ENCODE peak calls at places on chromosomes 12 and 14, in seven cellular contexts. V is activated T-cell treated with anti-CD3 and anti-CD28 coated beads, Interleukin-2, amount 50 U/mL, for 4 hours; H is IMR-90; F is hypothalamus; O is BJ; C is NCI-H2081; K is uterus. S is an unnamed sample.

GRCh38 chr12:71972441-71973074 is 33.9 kb downstream of the TPH2 start:
- DNase-seq in F (no peak), C (peak), K (no peak), V (no peak), O (no peak), H (no peak), S (no peak)

GRCh38 chr14:74579447-74580274 is 32.4 kb downstream of the LTBP2 start:
- DNase-seq in C (no peak), F (no peak), V (no peak), H (peak), K (no peak), O (no peak), S (no peak)

GRCh38 chr14:96260341-96260821 is 4.4 kb downstream of the BDKRB1 start:
- DNase-seq in K (no peak), C (no peak), O (no peak), H (peak), F (no peak), V (no peak), S (no peak)

GRCh38 chr12:15706010-15706676 is 83.0 kb downstream of the EPS8 start:
- DNase-seq in F (no peak), C (no peak), O (no peak), K (no peak), V (no peak), H (no peak), S (no peak)

GRCh38 chr14:57692671-57693070 is 173.2 kb downstream of the SLC35F4 start:
- DNase-seq in O (peak), H (peak), V (no peak), F (no peak), C (peak), K (no peak), S (no peak)

GRCh38 chr12:110600254-110600653 is 13.7 kb upstream of the TCTN1 start:
- DNase-seq in H (peak), K (no peak), C (no peak), F (no peak), V (no peak), O (no peak), S (no peak)

GRCh38 chr12:8554451-8555195 is 13.9 kb upstream of the CLEC4E start:
- DNase-seq in O (no peak), H (peak), C (no peak), K (no peak), V (no peak), F (no peak), S (no peak)

GRCh38 chr14:61322011-61322798 is 826 bp downstream of the PRKCH start:
- DNase-seq in H (no peak), F (no peak), V (no peak), O (no peak), C (no peak), K (peak), S (no peak)

GRCh38 chr14:99721792-99722516 is 37.9 kb downstream of the CYP46A1 start:
- DNase-seq in F (no peak), K (no peak), O (no peak), C (no peak), H (no peak), V (no peak), S (no peak)

GRCh38 chr12:20489645-20490044 is 121.3 kb downstream of the PDE3A start:
- DNase-seq in H (peak), K (no peak), C (no peak), O (no peak), F (no peak), V (no peak), S (no peak)

GRCh38 chr12:55780695-55781094 is 36.8 kb downstream of the SARNP start:
- DNase-seq in C (no peak), H (peak), K (no peak), O (peak), F (no peak), V (no peak), S (no peak)

GRCh38 chr12:89439946-89440345 is 84.7 kb downstream of the GALNT4 start:
- DNase-seq in K (no peak), H (peak), F (no peak), C (no peak), O (no peak), V (no peak), S (no peak)

GRCh38 chr12:124557518-124558223 is 9.7 kb downstream of the NCOR2 start:
- DNase-seq in C (peak), K (no peak), O (no peak), V (no peak), H (no peak), F (no peak), S (no peak)

GRCh38 chr12:131853832-131854797 is 25.9 kb downstream of the MMP17 start:
- DNase-seq in K (no peak), V (no peak), H (no peak), F (no peak), O (no peak), C (no peak), S (no peak)

GRCh38 chr14:90060312-90060964 is 1.4 kb upstream of the KCNK13 start:
- DNase-seq in O (no peak), V (peak), K (no peak), H (peak), C (peak), F (peak), S (no peak)

S was measured in brain pericyte.